ENCODE peak calls at places on chromosome 11, in six cellular contexts. V is activated effector memory CD4-positive, alpha-beta T cell treated with Interleukin-2 at 50 U/mL for 16 hours; E is IMR-90; P is brain microvascular endothelial cell; A is H1; G is NCI-H1436. W is an unnamed sample.

GRCh38 chr11:44088377-44088776 is 7.1 kb upstream of the EXT2 start:
- DNase-seq in V (no peak), E (no peak), P (no peak), A (no peak), G (no peak), W (no peak)

GRCh38 chr11:32870676-32871075 is 21.9 kb upstream of the QSER1 start:
- DNase-seq in V (no peak), E (no peak), P (no peak), A (no peak), G (peak; percentile 24), W (no peak)

GRCh38 chr11:34311126-34311525 is 46.7 kb downstream of the ABTB2 start:
- DNase-seq in V (no peak), E (no peak), P (no peak), A (no peak), G (no peak), W (no peak)

GRCh38 chr11:64759722-64760719 is at the start of gene PYGM:
- DNase-seq in V (no peak), E (no peak), P (peak; percentile 16), A (peak; percentile 77), G (no peak), W (no peak)

GRCh38 chr11:110077318-110077717 is 15.9 kb upstream of the ZC3H12C start:
- DNase-seq in V (no peak), E (no peak), P (no peak), A (no peak), G (no peak), W (no peak)

GRCh38 chr11:34564406-34564805 is 50.8 kb upstream of the ELF5 start:
- DNase-seq in V (no peak), E (peak; percentile 9), P (peak; percentile 37), A (peak; percentile 13), G (no peak), W (no peak)

GRCh38 chr11:59555601-59556114 is 44.3 kb downstream of the OR4D9 start:
- DNase-seq in V (no peak), E (no peak), P (peak; percentile 16), A (no peak), G (no peak), W (no peak)

GRCh38 chr11:68437927-68438657 is 22.5 kb upstream of the PPP6R3 start:
- DNase-seq in V (no peak), E (no peak), P (no peak), A (no peak), G (no peak), W (no peak)

GRCh38 chr11:15158351-15159015 is 43.8 kb downstream of the INSC start:
- DNase-seq in V (no peak), E (peak; percentile 88), P (peak; percentile 11), A (no peak), G (no peak), W (no peak)

W was measured in activated T-helper 2 cell treated with anti-CD3 and anti-CD28 coated beads, Interferon-gamma antibody, Interleukin-2, Interleukin-4, amounts not matched to agents 10 μg/mL and 5 μg/mL and 100 μg/mL, durations not matched to agents 14 hours and 24 hours and 36 hours.